ENCODE peak calls at places on chromosomes 1 and 21, in six cellular contexts. One of them, this sample, is unnamed. For H3K36me3, the result is how much of the 10 kb centered on the place peaks cover.

GRCh38 chr1:44805311-44806024 is 1.7 kb downstream of the DYNLT4 start:
- DNase-seq in OCI-LY7: no peak
- DNase-seq in GM23248: no peak
- DNase-seq in BE2C: no peak
- DNase-seq in effector memory CD4-positive, alpha-beta T cell: no peak
- DNase-seq in Karpas-422: no peak
- DNase-seq in this sample: no peak

GRCh38 chr1:14565076-14565475 is 33.4 kb upstream of the KAZN start:
- DNase-seq in effector memory CD4-positive, alpha-beta T cell: no peak
- DNase-seq in GM23248: no peak
- DNase-seq in Karpas-422: no peak
- DNase-seq in OCI-LY7: no peak
- DNase-seq in BE2C: no peak
- DNase-seq in this sample: no peak

GRCh38 chr1:43634729-43635128 is 15.2 kb upstream of the KDM4A start:
- DNase-seq in Karpas-422: no peak
- DNase-seq in OCI-LY7: no peak
- DNase-seq in effector memory CD4-positive, alpha-beta T cell: no peak
- DNase-seq in BE2C: no peak
- DNase-seq in GM23248: no peak
- DNase-seq in this sample: no peak

GRCh38 chr1:217373761-217374701 is 256.9 kb downstream of the GPATCH2 start:
- DNase-seq in OCI-LY7: no peak
- DNase-seq in effector memory CD4-positive, alpha-beta T cell: no peak
- DNase-seq in BE2C: no peak
- DNase-seq in GM23248: no peak
- DNase-seq in Karpas-422: peak
- DNase-seq in this sample: no peak

GRCh38 chr21:28344985-28345384 is 647.7 kb downstream of the LTN1 start:
- DNase-seq in OCI-LY7: no peak
- DNase-seq in Karpas-422: no peak
- DNase-seq in GM23248: no peak
- DNase-seq in BE2C: no peak
- DNase-seq in effector memory CD4-positive, alpha-beta T cell: no peak
- DNase-seq in this sample: no peak

GRCh38 chr1:31814041-31814511 is 1.7 kb downstream of the SPOCD1 start:
- DNase-seq in GM23248: no peak
- DNase-seq in effector memory CD4-positive, alpha-beta T cell: no peak
- DNase-seq in BE2C: peak
- DNase-seq in OCI-LY7: no peak
- DNase-seq in Karpas-422: no peak
- DNase-seq in this sample: no peak

GRCh38 chr1:57590978-57591377 is 167.1 kb upstream of the DAB1 start:
- DNase-seq in effector memory CD4-positive, alpha-beta T cell: no peak
- DNase-seq in OCI-LY7: no peak
- DNase-seq in Karpas-422: no peak
- DNase-seq in GM23248: no peak
- DNase-seq in BE2C: no peak
- DNase-seq in this sample: no peak

GRCh38 chr1:40817791-40818263 is 34.2 kb downstream of the KCNQ4 start:
- DNase-seq in Karpas-422: no peak
- DNase-seq in effector memory CD4-positive, alpha-beta T cell: no peak
- DNase-seq in BE2C: no peak
- DNase-seq in GM23248: no peak
- DNase-seq in OCI-LY7: no peak
- DNase-seq in this sample: no peak

GRCh38 chr1:198809247-198809646 is 170.4 kb downstream of the PTPRC start:
- DNase-seq in OCI-LY7: no peak
- DNase-seq in BE2C: no peak
- DNase-seq in Karpas-422: no peak
- DNase-seq in effector memory CD4-positive, alpha-beta T cell: no peak
- DNase-seq in GM23248: peak
- DNase-seq in this sample: no peak

GRCh38 chr21:32467291-32467690 is 54.8 kb downstream of the EVA1C start:
- DNase-seq in BE2C: no peak
- DNase-seq in OCI-LY7: no peak
- DNase-seq in Karpas-422: no peak
- DNase-seq in effector memory CD4-positive, alpha-beta T cell: no peak
- DNase-seq in GM23248: no peak
- DNase-seq in this sample: no peak

GRCh38 chr1:157438236-157439012 is 113.9 kb downstream of the FCRL5 start:
- DNase-seq in Karpas-422: no peak
- DNase-seq in effector memory CD4-positive, alpha-beta T cell: no peak
- DNase-seq in BE2C: no peak
- DNase-seq in OCI-LY7: no peak
- DNase-seq in GM23248: peak
- DNase-seq in this sample: peak

GRCh38 chr21:24514081-24514733 is 1093.1 kb downstream of the MRPL39 start:
- DNase-seq in BE2C: no peak
- DNase-seq in OCI-LY7: no peak
- DNase-seq in effector memory CD4-positive, alpha-beta T cell: no peak
- DNase-seq in Karpas-422: peak
- DNase-seq in GM23248: peak
- DNase-seq in this sample: no peak

GRCh38 chr1:68570859-68571258 is 74.0 kb upstream of the DEPDC1 start:
- DNase-seq in Karpas-422: no peak
- DNase-seq in OCI-LY7: no peak
- DNase-seq in BE2C: no peak
- DNase-seq in effector memory CD4-positive, alpha-beta T cell: no peak
- DNase-seq in GM23248: peak
- DNase-seq in this sample: no peak

GRCh38 chr21:42567181-42567560 is 53.5 kb downstream of the SLC37A1 start:
- DNase-seq in Karpas-422: no peak
- DNase-seq in effector memory CD4-positive, alpha-beta T cell: no peak
- DNase-seq in BE2C: no peak
- DNase-seq in GM23248: no peak
- DNase-seq in OCI-LY7: no peak
- DNase-seq in this sample: no peak

GRCh38 chr1:64675718-64676345 is 69.0 kb upstream of the RAVER2 start:
- DNase-seq in BE2C: no peak
- DNase-seq in GM23248: peak
- DNase-seq in OCI-LY7: peak
- DNase-seq in effector memory CD4-positive, alpha-beta T cell: no peak
- DNase-seq in Karpas-422: peak
- DNase-seq in this sample: no peak

GRCh38 chr1:180773210-180773865 is 139.4 kb upstream of the KIAA1614 start:
- DNase-seq in GM23248: peak
- DNase-seq in OCI-LY7: no peak
- DNase-seq in BE2C: no peak
- DNase-seq in Karpas-422: no peak
- DNase-seq in effector memory CD4-positive, alpha-beta T cell: no peak
- DNase-seq in this sample: no peak

GRCh38 chr1:231923461-231924132 is 297.0 kb downstream of the DISC1 start:
- DNase-seq in Karpas-422: no peak
- DNase-seq in BE2C: no peak
- DNase-seq in GM23248: peak
- DNase-seq in OCI-LY7: no peak
- DNase-seq in effector memory CD4-positive, alpha-beta T cell: no peak
- DNase-seq in this sample: no peak

GRCh38 chr1:57832616-57833015 is 408.8 kb upstream of the DAB1 start:
- DNase-seq in BE2C: no peak
- DNase-seq in effector memory CD4-positive, alpha-beta T cell: no peak
- DNase-seq in GM23248: no peak
- DNase-seq in Karpas-422: no peak
- DNase-seq in OCI-LY7: no peak
- DNase-seq in this sample: no peak

GRCh38 chr1:52455686-52456085 is 51.3 kb downstream of the PRPF38A start:
- DNase-seq in OCI-LY7: no peak
- DNase-seq in Karpas-422: no peak
- DNase-seq in effector memory CD4-positive, alpha-beta T cell: no peak
- DNase-seq in BE2C: no peak
- DNase-seq in GM23248: peak
- DNase-seq in this sample: no peak

GRCh38 chr21:16192900-16193299 is 463.1 kb downstream of the USP25 start:
- DNase-seq in OCI-LY7: no peak
- DNase-seq in Karpas-422: no peak
- DNase-seq in effector memory CD4-positive, alpha-beta T cell: no peak
- DNase-seq in BE2C: no peak
- DNase-seq in GM23248: peak
- DNase-seq in this sample: no peak

GRCh38 chr21:36929622-36930021 is 36.8 kb downstream of the HLCS start:
- DNase-seq in Karpas-422: no peak
- DNase-seq in BE2C: no peak
- DNase-seq in GM23248: no peak
- DNase-seq in effector memory CD4-positive, alpha-beta T cell: no peak
- DNase-seq in OCI-LY7: no peak
- DNase-seq in this sample: no peak

GRCh38 chr1:154910851-154911250 is 25.7 kb downstream of the PMVK start:
- DNase-seq in effector memory CD4-positive, alpha-beta T cell: no peak
- DNase-seq in OCI-LY7: no peak
- DNase-seq in GM23248: no peak
- DNase-seq in BE2C: no peak
- DNase-seq in Karpas-422: no peak
- DNase-seq in this sample: no peak

GRCh38 chr1:171441278-171441677 is 44.1 kb upstream of the PRRC2C start:
- DNase-seq in Karpas-422: no peak
- DNase-seq in GM23248: peak
- DNase-seq in OCI-LY7: no peak
- DNase-seq in effector memory CD4-positive, alpha-beta T cell: no peak
- DNase-seq in BE2C: no peak
- DNase-seq in this sample: peak

GRCh38 chr1:79928901-79929300 is 922.4 kb upstream of the ADGRL4 start:
- DNase-seq in BE2C: no peak
- DNase-seq in Karpas-422: no peak
- DNase-seq in OCI-LY7: no peak
- DNase-seq in GM23248: no peak
- DNase-seq in effector memory CD4-positive, alpha-beta T cell: no peak
- DNase-seq in this sample: no peak

GRCh38 chr1:16145030-16145987 is 10.6 kb downstream of the EPHA2 start:
- DNase-seq in effector memory CD4-positive, alpha-beta T cell: no peak
- DNase-seq in GM23248: peak
- DNase-seq in BE2C: no peak
- DNase-seq in Karpas-422: no peak
- DNase-seq in OCI-LY7: no peak
- DNase-seq in this sample: peak

GRCh38 chr1:16145988-16146887 is 9.6 kb downstream of the EPHA2 start:
- DNase-seq in BE2C: peak
- DNase-seq in Karpas-422: no peak
- DNase-seq in GM23248: peak
- DNase-seq in OCI-LY7: no peak
- DNase-seq in effector memory CD4-positive, alpha-beta T cell: no peak
- DNase-seq in this sample: peak

GRCh38 chr1:16148329-16149092 is 7.4 kb downstream of the EPHA2 start:
- DNase-seq in GM23248: no peak
- DNase-seq in BE2C: no peak
- DNase-seq in OCI-LY7: no peak
- DNase-seq in Karpas-422: no peak
- DNase-seq in effector memory CD4-positive, alpha-beta T cell: no peak
- DNase-seq in this sample: no peak

GRCh38 chr1:16147615-16147926 is 8.3 kb downstream of the EPHA2 start:
- DNase-seq in BE2C: no peak
- DNase-seq in OCI-LY7: no peak
- DNase-seq in GM23248: no peak
- DNase-seq in effector memory CD4-positive, alpha-beta T cell: no peak
- DNase-seq in Karpas-422: no peak
- DNase-seq in this sample: no peak

GRCh38 chr1:16146888-16147614 is 8.8 kb downstream of the EPHA2 start:
- DNase-seq in GM23248: peak
- DNase-seq in OCI-LY7: no peak
- DNase-seq in Karpas-422: no peak
- DNase-seq in BE2C: no peak
- DNase-seq in effector memory CD4-positive, alpha-beta T cell: no peak
- DNase-seq in this sample: no peak
- H3K36me3 ChIP-seq in GM23248: under half
- H3K36me3 ChIP-seq in OCI-LY7: under half
- H3K36me3 ChIP-seq in Karpas-422: under half
- H3K36me3 ChIP-seq in BE2C: under half
- H3K36me3 ChIP-seq in effector memory CD4-positive, alpha-beta T cell: under half
- H3K36me3 ChIP-seq in this sample: half or more

DNA sequence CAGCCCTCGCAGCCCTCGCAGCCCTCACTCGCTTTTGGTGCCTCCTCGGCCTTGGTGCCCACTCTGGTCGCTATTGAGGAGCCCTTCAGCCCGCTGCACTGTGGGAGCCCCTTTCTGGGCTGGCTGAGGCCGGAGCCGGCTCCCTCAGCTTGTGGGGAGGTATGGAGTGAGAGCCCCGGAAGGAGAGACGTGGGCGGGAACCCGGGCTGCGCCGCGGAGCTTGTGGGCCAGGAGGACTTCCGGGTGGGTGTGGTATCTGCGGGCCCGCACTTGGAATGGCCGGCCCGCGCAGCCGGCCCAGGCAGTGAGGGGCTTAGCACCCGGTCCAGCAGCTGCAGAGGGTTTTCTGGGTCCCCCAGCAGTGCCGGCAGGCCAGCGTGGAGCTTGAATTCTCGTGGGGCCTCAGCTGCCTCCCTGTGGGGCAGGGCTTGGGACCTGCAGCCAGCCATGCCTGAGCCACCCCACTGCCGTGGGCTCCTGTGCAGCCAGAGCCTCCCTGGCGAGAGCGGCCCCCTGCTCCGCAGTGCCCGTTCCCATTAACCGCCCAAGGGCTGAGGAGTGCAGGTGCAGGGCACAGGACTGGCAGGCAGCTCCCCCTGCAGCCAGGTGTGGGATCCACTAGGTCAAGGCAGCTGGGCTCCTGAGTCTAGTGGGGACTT is 9.9 kb upstream of the CFHR2 start:
- DNase-seq in OCI-LY7: no peak
- DNase-seq in effector memory CD4-positive, alpha-beta T cell: no peak
- DNase-seq in BE2C: peak
- DNase-seq in GM23248: no peak
- DNase-seq in Karpas-422: peak
- DNase-seq in this sample: no peak
- H3K36me3 ChIP-seq in OCI-LY7: under half
- H3K36me3 ChIP-seq in effector memory CD4-positive, alpha-beta T cell: under half
- H3K36me3 ChIP-seq in BE2C: under half
- H3K36me3 ChIP-seq in GM23248: under half
- H3K36me3 ChIP-seq in Karpas-422: under half
- H3K36me3 ChIP-seq in this sample: under half

GRCh38 chr1:98546319-98546718 is 115.2 kb upstream of the SNX7 start:
- DNase-seq in GM23248: peak
- DNase-seq in effector memory CD4-positive, alpha-beta T cell: no peak
- DNase-seq in Karpas-422: no peak
- DNase-seq in BE2C: no peak
- DNase-seq in OCI-LY7: no peak
- DNase-seq in this sample: no peak
- H3K36me3 ChIP-seq in GM23248: under half
- H3K36me3 ChIP-seq in effector memory CD4-positive, alpha-beta T cell: under half
- H3K36me3 ChIP-seq in Karpas-422: under half
- H3K36me3 ChIP-seq in BE2C: under half
- H3K36me3 ChIP-seq in OCI-LY7: under half
- H3K36me3 ChIP-seq in this sample: under half

DNA sequence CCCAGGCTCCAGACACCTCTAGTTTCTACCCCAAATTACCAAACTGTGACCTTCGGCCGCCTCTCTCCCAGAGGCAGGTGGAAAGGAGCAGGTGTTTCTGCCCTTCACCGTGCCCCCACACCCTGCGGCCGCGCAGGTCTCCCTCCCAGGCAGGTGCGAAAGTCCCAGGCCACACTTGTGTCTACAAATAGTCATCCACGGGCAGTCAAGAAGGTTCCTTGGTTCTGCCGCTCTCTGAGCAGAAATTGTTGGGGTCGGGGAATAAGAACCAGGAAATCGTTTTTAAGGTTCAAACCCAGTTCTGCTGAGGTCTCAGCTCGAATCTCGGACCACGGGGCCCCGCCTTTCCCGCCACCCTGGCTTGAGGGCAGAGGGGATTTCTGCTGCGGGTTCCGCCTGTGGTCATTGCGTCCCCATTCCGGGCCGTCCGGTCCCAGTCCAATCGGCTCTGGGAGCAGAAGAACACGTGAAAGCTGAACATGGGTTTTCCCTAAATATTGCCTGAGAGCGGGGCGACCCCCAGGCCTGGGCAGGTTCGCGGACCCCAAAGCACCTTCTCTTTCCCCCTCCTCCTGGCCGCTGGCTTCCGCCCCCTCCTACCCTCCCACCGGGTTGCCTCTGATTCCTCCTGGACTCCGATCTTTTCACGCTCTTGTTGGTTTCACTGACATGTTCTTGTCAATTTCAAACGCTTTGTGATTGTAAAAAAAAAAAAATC is 1.2 kb upstream of the ATF3 start:
- DNase-seq in OCI-LY7: peak
- DNase-seq in BE2C: no peak
- DNase-seq in effector memory CD4-positive, alpha-beta T cell: no peak
- DNase-seq in Karpas-422: no peak
- DNase-seq in GM23248: no peak
- DNase-seq in this sample: no peak
- H3K36me3 ChIP-seq in OCI-LY7: under half
- H3K36me3 ChIP-seq in BE2C: under half
- H3K36me3 ChIP-seq in effector memory CD4-positive, alpha-beta T cell: under half
- H3K36me3 ChIP-seq in Karpas-422: under half
- H3K36me3 ChIP-seq in GM23248: under half
- H3K36me3 ChIP-seq in this sample: under half